ENCODE peak calls at places on chromosomes 12 and 14, in eight cellular contexts. One of them, this sample, is unnamed.

GRCh38 chr14:37483672-37484071 is 111.4 kb downstream of the FOXA1 start:
- DNase-seq in AG20443: no peak
- DNase-seq in ascending aorta: no peak
- DNase-seq in foreskin fibroblast: no peak
- DNase-seq in NCI-H69: no peak
- DNase-seq in lower lobe of right lung: no peak
- DNase-seq in ACHN: no peak
- DNase-seq in brain microvascular endothelial cell: no peak
- DNase-seq in this sample: no peak

GRCh38 chr14:75781096-75781495 is 120.0 kb downstream of the TTLL5 start:
- DNase-seq in AG20443: no peak
- DNase-seq in ascending aorta: no peak
- DNase-seq in foreskin fibroblast: no peak
- DNase-seq in NCI-H69: no peak
- DNase-seq in lower lobe of right lung: no peak
- DNase-seq in ACHN: no peak
- DNase-seq in brain microvascular endothelial cell: no peak
- DNase-seq in this sample: no peak

GRCh38 chr12:68538722-68539614 is 71.7 kb upstream of the RAP1B start:
- DNase-seq in AG20443: peak; percentile 77
- DNase-seq in ascending aorta: no peak
- DNase-seq in foreskin fibroblast: peak; percentile 25
- DNase-seq in NCI-H69: peak; percentile 59
- DNase-seq in lower lobe of right lung: peak; percentile 66
- DNase-seq in ACHN: no peak
- DNase-seq in brain microvascular endothelial cell: peak; percentile 62
- DNase-seq in this sample: no peak

GRCh38 chr12:123937707-123938600 is 34.7 kb downstream of the CCDC92 start:
- DNase-seq in AG20443: no peak
- DNase-seq in ascending aorta: no peak
- DNase-seq in foreskin fibroblast: peak; percentile 38
- DNase-seq in NCI-H69: no peak
- DNase-seq in lower lobe of right lung: no peak
- DNase-seq in ACHN: no peak
- DNase-seq in brain microvascular endothelial cell: no peak
- DNase-seq in this sample: no peak

GRCh38 chr12:30484658-30485057 is 211.0 kb downstream of the IPO8 start:
- DNase-seq in AG20443: no peak
- DNase-seq in ascending aorta: no peak
- DNase-seq in foreskin fibroblast: peak; percentile 2
- DNase-seq in NCI-H69: no peak
- DNase-seq in lower lobe of right lung: no peak
- DNase-seq in ACHN: no peak
- DNase-seq in brain microvascular endothelial cell: no peak
- DNase-seq in this sample: no peak

GRCh38 chr14:68464716-68465115 is 328.2 kb downstream of the ZFP36L1 start:
- DNase-seq in AG20443: peak; percentile 27
- DNase-seq in ascending aorta: no peak
- DNase-seq in foreskin fibroblast: peak; percentile 90
- DNase-seq in NCI-H69: no peak
- DNase-seq in lower lobe of right lung: no peak
- DNase-seq in ACHN: peak; percentile 73
- DNase-seq in brain microvascular endothelial cell: peak; percentile 65
- DNase-seq in this sample: no peak

GRCh38 chr12:88801227-88802225 is 221.3 kb upstream of the KITLG start:
- DNase-seq in AG20443: no peak
- DNase-seq in ascending aorta: no peak
- DNase-seq in foreskin fibroblast: no peak
- DNase-seq in NCI-H69: no peak
- DNase-seq in lower lobe of right lung: no peak
- DNase-seq in ACHN: no peak
- DNase-seq in brain microvascular endothelial cell: peak; percentile 4
- DNase-seq in this sample: no peak

GRCh38 chr12:2547273-2548044 is 247.3 kb upstream of the FKBP4 start:
- DNase-seq in AG20443: no peak
- DNase-seq in ascending aorta: no peak
- DNase-seq in foreskin fibroblast: no peak
- DNase-seq in NCI-H69: no peak
- DNase-seq in lower lobe of right lung: peak; percentile 61
- DNase-seq in ACHN: no peak
- DNase-seq in brain microvascular endothelial cell: no peak
- DNase-seq in this sample: no peak

GRCh38 chr14:96682401-96682800 is 114.8 kb upstream of the VRK1 start:
- DNase-seq in AG20443: no peak
- DNase-seq in ascending aorta: no peak
- DNase-seq in foreskin fibroblast: no peak
- DNase-seq in NCI-H69: no peak
- DNase-seq in lower lobe of right lung: no peak
- DNase-seq in ACHN: no peak
- DNase-seq in brain microvascular endothelial cell: no peak
- DNase-seq in this sample: no peak

GRCh38 chr14:105530446-105531087 is 4.2 kb downstream of the TMEM121 start:
- DNase-seq in AG20443: no peak
- DNase-seq in ascending aorta: no peak
- DNase-seq in foreskin fibroblast: no peak
- DNase-seq in NCI-H69: no peak
- DNase-seq in lower lobe of right lung: no peak
- DNase-seq in ACHN: no peak
- DNase-seq in brain microvascular endothelial cell: no peak
- DNase-seq in this sample: no peak

GRCh38 chr12:121649819-121650353 is 19.6 kb downstream of the MORN3 start:
- DNase-seq in AG20443: no peak
- DNase-seq in ascending aorta: no peak
- DNase-seq in foreskin fibroblast: no peak
- DNase-seq in NCI-H69: no peak
- DNase-seq in lower lobe of right lung: no peak
- DNase-seq in ACHN: no peak
- DNase-seq in brain microvascular endothelial cell: no peak
- DNase-seq in this sample: no peak

GRCh38 chr12:30110970-30111586 is 327.3 kb upstream of the TMTC1 start:
- DNase-seq in AG20443: no peak
- DNase-seq in ascending aorta: no peak
- DNase-seq in foreskin fibroblast: peak; percentile 56
- DNase-seq in NCI-H69: no peak
- DNase-seq in lower lobe of right lung: no peak
- DNase-seq in ACHN: no peak
- DNase-seq in brain microvascular endothelial cell: peak; percentile 23
- DNase-seq in this sample: no peak

GRCh38 chr12:27331299-27331926 is 1.2 kb upstream of the BMAL2 start:
- DNase-seq in AG20443: peak; percentile 86
- DNase-seq in ascending aorta: no peak
- DNase-seq in foreskin fibroblast: peak; percentile 92
- DNase-seq in NCI-H69: peak; percentile 24
- DNase-seq in lower lobe of right lung: no peak
- DNase-seq in ACHN: peak; percentile 95
- DNase-seq in brain microvascular endothelial cell: peak; percentile 89
- DNase-seq in this sample: no peak

GRCh38 chr14:80645667-80646413 is 295.7 kb downstream of the CEP128 start:
- DNase-seq in AG20443: no peak
- DNase-seq in ascending aorta: no peak
- DNase-seq in foreskin fibroblast: no peak
- DNase-seq in NCI-H69: no peak
- DNase-seq in lower lobe of right lung: no peak
- DNase-seq in ACHN: no peak
- DNase-seq in brain microvascular endothelial cell: no peak
- DNase-seq in this sample: no peak

GRCh38 chr14:68937790-68938514 is 41.1 kb downstream of the ACTN1 start:
- DNase-seq in AG20443: no peak
- DNase-seq in ascending aorta: no peak
- DNase-seq in foreskin fibroblast: no peak
- DNase-seq in NCI-H69: peak; percentile 48
- DNase-seq in lower lobe of right lung: no peak
- DNase-seq in ACHN: peak; percentile 42
- DNase-seq in brain microvascular endothelial cell: no peak
- DNase-seq in this sample: no peak

GRCh38 chr12:65638324-65638723 is 186.0 kb upstream of the HMGA2 start:
- DNase-seq in AG20443: no peak
- DNase-seq in ascending aorta: no peak
- DNase-seq in foreskin fibroblast: no peak
- DNase-seq in NCI-H69: no peak
- DNase-seq in lower lobe of right lung: no peak
- DNase-seq in ACHN: no peak
- DNase-seq in brain microvascular endothelial cell: no peak
- DNase-seq in this sample: no peak

GRCh38 chr14:35594616-35595015 is 60.7 kb downstream of the INSM2 start:
- DNase-seq in AG20443: no peak
- DNase-seq in ascending aorta: no peak
- DNase-seq in foreskin fibroblast: no peak
- DNase-seq in NCI-H69: no peak
- DNase-seq in lower lobe of right lung: no peak
- DNase-seq in ACHN: no peak
- DNase-seq in brain microvascular endothelial cell: no peak
- DNase-seq in this sample: no peak

GRCh38 chr14:65281991-65282908 is 130.3 kb upstream of the FUT8 start:
- DNase-seq in AG20443: peak; percentile 87
- DNase-seq in ascending aorta: no peak
- DNase-seq in foreskin fibroblast: peak; percentile 86
- DNase-seq in NCI-H69: peak; percentile 19
- DNase-seq in lower lobe of right lung: no peak
- DNase-seq in ACHN: peak; percentile 11
- DNase-seq in brain microvascular endothelial cell: peak; percentile 75
- DNase-seq in this sample: peak; percentile 57

GRCh38 chr14:25140423-25140822 is 90.5 kb upstream of the STXBP6 start:
- DNase-seq in AG20443: no peak
- DNase-seq in ascending aorta: no peak
- DNase-seq in foreskin fibroblast: peak; percentile 5
- DNase-seq in NCI-H69: no peak
- DNase-seq in lower lobe of right lung: no peak
- DNase-seq in ACHN: no peak
- DNase-seq in brain microvascular endothelial cell: no peak
- DNase-seq in this sample: no peak

GRCh38 chr14:23793532-23793931 is 157.4 kb downstream of the DHRS2 start:
- DNase-seq in AG20443: no peak
- DNase-seq in ascending aorta: no peak
- DNase-seq in foreskin fibroblast: no peak
- DNase-seq in NCI-H69: no peak
- DNase-seq in lower lobe of right lung: no peak
- DNase-seq in ACHN: no peak
- DNase-seq in brain microvascular endothelial cell: no peak
- DNase-seq in this sample: no peak

GRCh38 chr12:2801044-2801783 is 6.4 kb downstream of the FKBP4 start:
- DNase-seq in AG20443: no peak
- DNase-seq in ascending aorta: no peak
- DNase-seq in foreskin fibroblast: no peak
- DNase-seq in NCI-H69: no peak
- DNase-seq in lower lobe of right lung: no peak
- DNase-seq in ACHN: no peak
- DNase-seq in brain microvascular endothelial cell: no peak
- DNase-seq in this sample: no peak

GRCh38 chr14:73069585-73069984 is 11.3 kb downstream of the RBM25 start:
- DNase-seq in AG20443: no peak
- DNase-seq in ascending aorta: no peak
- DNase-seq in foreskin fibroblast: no peak
- DNase-seq in NCI-H69: no peak
- DNase-seq in lower lobe of right lung: no peak
- DNase-seq in ACHN: no peak
- DNase-seq in brain microvascular endothelial cell: no peak
- DNase-seq in this sample: no peak

GRCh38 chr12:95473440-95473946 is 459 bp upstream of the METAP2 start:
- DNase-seq in AG20443: peak; percentile 46
- DNase-seq in ascending aorta: no peak
- DNase-seq in foreskin fibroblast: peak; percentile 63
- DNase-seq in NCI-H69: peak; percentile 70
- DNase-seq in lower lobe of right lung: no peak
- DNase-seq in ACHN: peak; percentile 66
- DNase-seq in brain microvascular endothelial cell: peak; percentile 28
- DNase-seq in this sample: no peak

GRCh38 chr12:54304187-54304810 is 3.5 kb upstream of the NFE2 start:
- DNase-seq in AG20443: peak; percentile 82
- DNase-seq in ascending aorta: peak; percentile 27
- DNase-seq in foreskin fibroblast: peak; percentile 63
- DNase-seq in NCI-H69: peak; percentile 86
- DNase-seq in lower lobe of right lung: peak; percentile 94
- DNase-seq in ACHN: no peak
- DNase-seq in brain microvascular endothelial cell: no peak
- DNase-seq in this sample: no peak

GRCh38 chr14:86946446-86946845 is 1046.5 kb downstream of the GALC start:
- DNase-seq in AG20443: no peak
- DNase-seq in ascending aorta: no peak
- DNase-seq in foreskin fibroblast: no peak
- DNase-seq in NCI-H69: no peak
- DNase-seq in lower lobe of right lung: no peak
- DNase-seq in ACHN: no peak
- DNase-seq in brain microvascular endothelial cell: no peak
- DNase-seq in this sample: no peak

GRCh38 chr14:92382677-92383076 is 59.7 kb downstream of the SLC24A4 start:
- DNase-seq in AG20443: peak; percentile 47
- DNase-seq in ascending aorta: no peak
- DNase-seq in foreskin fibroblast: peak; percentile 37
- DNase-seq in NCI-H69: peak; percentile 34
- DNase-seq in lower lobe of right lung: no peak
- DNase-seq in ACHN: peak; percentile 21
- DNase-seq in brain microvascular endothelial cell: no peak
- DNase-seq in this sample: no peak

GRCh38 chr12:93786669-93787397 is 109.7 kb downstream of the CRADD start:
- DNase-seq in AG20443: no peak
- DNase-seq in ascending aorta: no peak
- DNase-seq in foreskin fibroblast: peak; percentile 23
- DNase-seq in NCI-H69: no peak
- DNase-seq in lower lobe of right lung: no peak
- DNase-seq in ACHN: no peak
- DNase-seq in brain microvascular endothelial cell: no peak
- DNase-seq in this sample: no peak

GRCh38 chr14:94390372-94391086 is 2.1 kb upstream of the SERPINA1 start:
- DNase-seq in AG20443: no peak
- DNase-seq in ascending aorta: no peak
- DNase-seq in foreskin fibroblast: no peak
- DNase-seq in NCI-H69: peak; percentile 58
- DNase-seq in lower lobe of right lung: peak; percentile 93
- DNase-seq in ACHN: no peak
- DNase-seq in brain microvascular endothelial cell: no peak
- DNase-seq in this sample: no peak

GRCh38 chr12:80040075-80040738 is 59.1 kb upstream of the OTOGL start:
- DNase-seq in AG20443: no peak
- DNase-seq in ascending aorta: no peak
- DNase-seq in foreskin fibroblast: no peak
- DNase-seq in NCI-H69: peak; percentile 11
- DNase-seq in lower lobe of right lung: no peak
- DNase-seq in ACHN: no peak
- DNase-seq in brain microvascular endothelial cell: peak; percentile 67
- DNase-seq in this sample: no peak

GRCh38 chr14:32405856-32406255 is 76.8 kb downstream of the AKAP6 start:
- DNase-seq in AG20443: no peak
- DNase-seq in ascending aorta: no peak
- DNase-seq in foreskin fibroblast: no peak
- DNase-seq in NCI-H69: no peak
- DNase-seq in lower lobe of right lung: no peak
- DNase-seq in ACHN: no peak
- DNase-seq in brain microvascular endothelial cell: no peak
- DNase-seq in this sample: no peak

GRCh38 chr14:75236897-75237296 is 41.7 kb upstream of the FOS start:
- DNase-seq in AG20443: no peak
- DNase-seq in ascending aorta: no peak
- DNase-seq in foreskin fibroblast: no peak
- DNase-seq in NCI-H69: no peak
- DNase-seq in lower lobe of right lung: no peak
- DNase-seq in ACHN: no peak
- DNase-seq in brain microvascular endothelial cell: no peak
- DNase-seq in this sample: no peak

GRCh38 chr12:11711675-11712327 is 62.3 kb downstream of the ETV6 start:
- DNase-seq in AG20443: peak; percentile 67
- DNase-seq in ascending aorta: no peak
- DNase-seq in foreskin fibroblast: peak; percentile 75
- DNase-seq in NCI-H69: no peak
- DNase-seq in lower lobe of right lung: no peak
- DNase-seq in ACHN: no peak
- DNase-seq in brain microvascular endothelial cell: no peak
- DNase-seq in this sample: no peak

GRCh38 chr14:103398427-103399195 is 13.4 kb downstream of the MARK3 start:
- DNase-seq in AG20443: no peak
- DNase-seq in ascending aorta: no peak
- DNase-seq in foreskin fibroblast: peak; percentile 64
- DNase-seq in NCI-H69: no peak
- DNase-seq in lower lobe of right lung: no peak
- DNase-seq in ACHN: peak; percentile 34
- DNase-seq in brain microvascular endothelial cell: no peak
- DNase-seq in this sample: no peak

GRCh38 chr14:75769047-75769685 is 108.1 kb downstream of the TTLL5 start:
- DNase-seq in AG20443: peak; percentile 25
- DNase-seq in ascending aorta: no peak
- DNase-seq in foreskin fibroblast: no peak
- DNase-seq in NCI-H69: no peak
- DNase-seq in lower lobe of right lung: no peak
- DNase-seq in ACHN: no peak
- DNase-seq in brain microvascular endothelial cell: no peak
- DNase-seq in this sample: no peak